ENCODE peak calls at places on chromosomes 4 and X, in six cellular contexts. N, Z, S, B, M and P are unnamed samples.

GRCh38 chrX:50157545-50158125 is 43.2 kb downstream of the AKAP4 start:
- DNase-seq in N (no peak), Z (no peak), S (no peak), B (no peak), M (no peak), P (no peak)

GRCh38 chr4:75696036-75696435 is 22.8 kb upstream of the G3BP2 start:
- DNase-seq in N (no peak), Z (no peak), S (no peak), B (no peak), M (no peak), P (no peak)

GRCh38 chr4:53040459-53040815 is 178.3 kb downstream of the RASL11B start:
- DNase-seq in N (no peak), Z (no peak), S (no peak), B (no peak), M (no peak), P (no peak)

GRCh38 chr4:82792912-82793649 is 5.5 kb downstream of the SCD5 start:
- DNase-seq in N (no peak), Z (no peak), S (no peak), B (no peak), M (no peak), P (no peak)

GRCh38 chrX:21412883-21413282 is 38.7 kb downstream of the CNKSR2 start:
- DNase-seq in N (no peak), Z (no peak), S (no peak), B (no peak), M (no peak), P (no peak)

GRCh38 chrX:106481341-106481740 is 130.4 kb upstream of the RADX start:
- DNase-seq in N (no peak), Z (peak; percentile 33), S (peak; percentile 60), B (peak; percentile 11), M (peak; percentile 15), P (no peak)

GRCh38 chr4:57094482-57095223 is 15.5 kb downstream of the IGFBP7 start:
- DNase-seq in N (no peak), Z (no peak), S (no peak), B (no peak), M (no peak), P (no peak)

GRCh38 chrX:154761977-154762528 is 611 bp upstream of the DKC1 start:
- DNase-seq in N (no peak), Z (peak; percentile 48), S (no peak), B (no peak), M (no peak), P (no peak)

GRCh38 chrX:12970691-12971202 is 4.2 kb upstream of the TMSB4X start:
- DNase-seq in N (no peak), Z (no peak), S (no peak), B (peak; percentile 54), M (peak; percentile 55), P (no peak)

GRCh38 chrX:107118322-107119147 is at the start of gene RBM41:
- DNase-seq in N (peak; percentile 5), Z (peak; percentile 77), S (peak; percentile 59), B (peak; percentile 35), M (peak; percentile 31), P (peak; percentile 9)

GRCh38 chr4:151541438-151542071 is 132.6 kb downstream of the FHIP1A start:
- DNase-seq in N (no peak), Z (peak; percentile 54), S (no peak), B (no peak), M (no peak), P (no peak)

GRCh38 chr4:73964862-73965611 is 16.8 kb downstream of the PF4 start:
- DNase-seq in N (no peak), Z (no peak), S (peak; percentile 79), B (peak; percentile 27), M (no peak), P (no peak)

GRCh38 chr4:93865650-93866049 is 37.1 kb downstream of the ATOH1 start:
- DNase-seq in N (no peak), Z (no peak), S (no peak), B (no peak), M (no peak), P (no peak)

GRCh38 chr4:142743071-142743825 is 102.9 kb downstream of the INPP4B start:
- DNase-seq in N (no peak), Z (no peak), S (no peak), B (no peak), M (no peak), P (no peak)

GRCh38 chr4:14428125-14428524 is 574.2 kb upstream of the CPEB2 start:
- DNase-seq in N (no peak), Z (no peak), S (no peak), B (no peak), M (no peak), P (no peak)

GRCh38 chr4:114281561-114281960 is 302.1 kb upstream of the ARSJ start:
- DNase-seq in N (no peak), Z (no peak), S (no peak), B (no peak), M (no peak), P (no peak)

GRCh38 chr4:71807469-71807868 is 23.6 kb upstream of the GC start:
- DNase-seq in N (no peak), Z (no peak), S (no peak), B (no peak), M (no peak), P (no peak)
- TF ChIP-seq TAF1 in N (no peak), Z (no peak), S (no peak), B (no peak), M (no peak), P (no peak)

GRCh38 chrX:56995271-56995994 is at the start of gene SPIN3:
- DNase-seq in N (peak; percentile 43), Z (peak; percentile 80), S (peak; percentile 80), B (peak; percentile 67), M (peak; percentile 56), P (peak; percentile 46)
- TF ChIP-seq POLR2AphosphoS5 in N (peak; percentile 71), Z (peak; percentile 78), S (peak; percentile 63), B (peak; percentile 29), M (peak; percentile 80), P (peak; percentile 77)

GRCh38 chr4:170047774-170048354 is 21.7 kb upstream of the MFAP3L start:
- DNase-seq in N (no peak), Z (peak; percentile 51), S (no peak), B (peak; percentile 25), M (no peak), P (no peak)
- TF ChIP-seq TAF1 in N (no peak), Z (no peak), S (no peak), B (no peak), M (no peak), P (no peak)

DNA sequence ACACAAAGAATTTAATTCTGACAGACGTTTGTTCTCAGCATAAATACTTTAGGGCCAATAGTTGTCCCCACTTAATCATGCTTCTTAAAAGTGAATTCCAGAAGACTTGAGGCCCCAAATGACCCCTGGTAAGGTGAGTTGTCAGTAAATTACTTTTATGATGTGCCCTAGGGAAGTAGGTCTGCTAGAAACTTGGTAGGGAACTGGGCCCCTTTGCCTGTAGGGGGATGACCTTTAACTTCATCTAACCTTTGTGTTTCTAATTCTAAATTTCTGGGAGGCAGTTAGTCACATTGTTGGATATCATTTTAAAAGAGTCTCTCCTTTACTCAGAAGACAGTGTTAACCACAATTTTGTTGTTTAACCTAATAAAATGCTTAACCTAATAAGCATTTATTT is 28.8 kb downstream of the HHIP start:
- DNase-seq in N (no peak), Z (no peak), S (no peak), B (no peak), M (no peak), P (no peak)
- TF ChIP-seq POLR2AphosphoS5 in N (no peak), Z (no peak), S (no peak), B (no peak), M (no peak), P (no peak)

GRCh38 chrX:24601858-24602257 is 45.3 kb downstream of the PCYT1B start:
- DNase-seq in N (no peak), Z (no peak), S (no peak), B (no peak), M (no peak), P (no peak)

GRCh38 chrX:24603191-24603590 is 44.0 kb downstream of the PCYT1B start:
- DNase-seq in N (no peak), Z (no peak), S (no peak), B (no peak), M (no peak), P (no peak)

GRCh38 chrX:24610540-24610939 is 36.6 kb downstream of the PCYT1B start:
- DNase-seq in N (no peak), Z (no peak), S (no peak), B (no peak), M (no peak), P (no peak)

DNA sequence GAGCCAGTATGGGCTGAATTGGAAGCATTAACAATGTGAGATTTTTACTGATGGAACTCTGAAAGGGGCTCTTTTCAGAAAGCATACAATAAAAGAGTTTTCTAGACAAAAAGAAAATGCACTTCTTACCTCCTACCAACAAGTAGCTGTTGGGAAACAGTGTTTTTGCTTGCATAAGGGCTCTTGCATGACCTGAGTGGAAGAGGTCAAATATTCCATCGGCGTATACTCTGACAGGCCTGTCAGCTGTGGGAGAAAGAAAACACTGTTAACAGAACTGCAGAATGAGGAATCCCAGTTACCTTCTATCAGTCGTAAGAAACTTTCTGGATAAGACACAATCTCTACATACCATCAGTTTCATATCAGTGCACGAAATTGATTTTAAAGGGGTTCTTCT is 39.5 kb downstream of the PCYT1B start:
- DNase-seq in N (no peak), Z (no peak), S (no peak), B (no peak), M (no peak), P (no peak)
- TF ChIP-seq TAF1 in N (no peak), Z (no peak), S (no peak), B (no peak), M (no peak), P (no peak)

DNA sequence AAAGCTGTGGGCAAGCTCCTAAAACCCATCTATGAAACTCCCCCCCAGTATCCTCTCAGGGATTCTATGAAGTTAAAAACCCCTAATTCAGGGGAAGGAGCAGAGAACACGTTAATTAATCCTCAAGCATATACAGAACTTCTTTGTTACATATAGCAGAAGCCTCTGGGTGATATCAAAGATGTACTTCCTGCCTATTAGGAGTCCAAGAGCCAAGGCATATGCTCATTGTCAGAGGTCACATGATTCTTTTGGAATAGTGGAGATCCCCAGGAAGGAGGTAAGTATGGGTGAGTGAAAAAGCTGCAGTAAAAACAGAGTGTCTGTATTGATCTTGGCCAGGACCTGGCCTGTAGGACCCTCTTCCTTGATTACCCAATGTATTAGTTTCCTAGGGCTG is 2.9 kb upstream of the SPARCL1 start:
- DNase-seq in N (no peak), Z (no peak), S (no peak), B (no peak), M (no peak), P (no peak)
- TF ChIP-seq POLR2AphosphoS5 in N (no peak), Z (no peak), S (no peak), B (no peak), M (no peak), P (no peak)

DNA sequence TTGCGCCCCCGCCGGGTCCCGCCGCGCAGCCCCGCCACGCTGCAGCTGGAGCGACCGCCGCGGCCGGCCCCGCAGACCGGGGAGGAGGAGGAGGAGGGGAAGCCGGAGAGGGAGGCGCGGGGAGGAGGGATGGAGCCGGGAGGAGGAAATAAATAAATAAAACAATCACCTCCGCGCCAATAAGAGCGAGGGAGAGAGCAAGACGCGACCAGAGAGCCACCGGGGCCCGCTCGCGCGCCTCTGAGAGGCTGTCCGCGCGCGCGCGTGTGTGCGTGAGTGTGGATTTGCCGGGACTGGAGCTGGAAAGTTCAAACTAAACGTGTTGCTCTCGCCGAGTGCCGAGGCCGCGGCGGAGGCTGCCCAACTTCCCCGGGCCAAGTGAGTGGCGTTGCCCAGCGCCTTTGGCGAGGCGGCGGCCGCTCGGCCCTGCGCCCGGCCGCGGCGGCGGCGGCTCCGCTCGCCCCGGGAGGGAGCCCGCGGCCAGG is 2184.4 kb upstream of the TENM3 start:
- DNase-seq in N (peak; percentile 6), Z (peak; percentile 63), S (peak; percentile 81), B (no peak), M (no peak), P (no peak)
- TF ChIP-seq TAF1 in N (no peak), Z (no peak), S (peak; percentile 36), B (no peak), M (no peak), P (no peak)